ENCODE peak calls at places on chromosomes 5 and 9, in five cellular contexts. J is BJ, P is mammary epithelial cell, C is neural progenitor cell, D is hepatocyte. S is an unnamed sample.
A peak's percentile ranks its signal among the peaks of the same experiment; 100 is the strongest.

GRCh38 chr5:150429410-150429873 is 16.7 kb upstream of the CD74 start:
- DNase-seq in D (no peak), P (no peak), C (no peak), J (no peak), S (no peak)

GRCh38 chr5:143315929-143316328 is 87.6 kb downstream of the NR3C1 start:
- DNase-seq in J (no peak), P (no peak), D (no peak), C (peak; percentile 22), S (no peak)

GRCh38 chr9:128657796-128658195 is 1.1 kb upstream of the DYNC2I2 start:
- DNase-seq in C (no peak), P (no peak), D (no peak), J (no peak), S (no peak)

GRCh38 chr5:45376463-45376862 is 319.7 kb downstream of the HCN1 start:
- DNase-seq in J (no peak), P (no peak), C (no peak), D (no peak), S (no peak)

GRCh38 chr5:120803282-120803681 is 339.2 kb downstream of the PRR16 start:
- DNase-seq in C (no peak), P (peak; percentile 2), J (no peak), D (no peak), S (no peak)

GRCh38 chr5:172533399-172534228 is 79.3 kb upstream of the SH3PXD2B start:
- DNase-seq in D (no peak), C (no peak), J (no peak), P (peak; percentile 60), S (no peak)

GRCh38 chr5:163912023-163912422 is 406.6 kb downstream of the MAT2B start:
- DNase-seq in J (no peak), D (no peak), P (no peak), C (no peak), S (no peak)

GRCh38 chr9:18268381-18268780 is 205.6 kb upstream of the ADAMTSL1 start:
- DNase-seq in D (no peak), C (peak; percentile 12), P (peak; percentile 85), J (no peak), S (no peak)

GRCh38 chr5:17252543-17252942 is 35.1 kb downstream of the BASP1 start:
- DNase-seq in C (no peak), J (no peak), D (no peak), P (peak; percentile 60), S (no peak)

GRCh38 chr5:34460496-34460895 is 195.6 kb upstream of the RAI14 start:
- DNase-seq in C (no peak), D (no peak), P (no peak), J (no peak), S (no peak)

GRCh38 chr5:57939335-57939734 is 456.7 kb upstream of the ACTBL2 start:
- DNase-seq in C (no peak), J (no peak), D (no peak), P (no peak), S (no peak)

GRCh38 chr9:80605129-80605528 is 1033.4 kb downstream of the TLE4 start:
- DNase-seq in P (peak; percentile 22), D (peak; percentile 39), J (no peak), C (peak; percentile 40), S (peak; percentile 1)

GRCh38 chr9:104876587-104876986 is 51.4 kb downstream of the ABCA1 start:
- DNase-seq in J (no peak), C (no peak), D (no peak), P (no peak), S (no peak)

GRCh38 chr5:134526483-134527155 is 1.1 kb downstream of the JADE2 start:
- DNase-seq in C (peak; percentile 79), D (peak; percentile 90), P (no peak), J (no peak), S (peak; percentile 94)

GRCh38 chr5:59422026-59422941 is 471.2 kb downstream of the PDE4D start:
- DNase-seq in J (no peak), D (peak; percentile 42), P (peak; percentile 5), C (no peak), S (no peak)

GRCh38 chr5:61538722-61539501 is 206.9 kb downstream of the ZSWIM6 start:
- DNase-seq in C (no peak), J (no peak), D (no peak), P (peak; percentile 2), S (no peak)

GRCh38 chr9:109315889-109316640 is 4.8 kb downstream of the EPB41L4B start:
- DNase-seq in D (peak; percentile 39), J (no peak), C (peak; percentile 14), P (peak; percentile 98), S (peak; percentile 43)

GRCh38 chr5:31161772-31162171 is 31.7 kb upstream of the CDH6 start:
- DNase-seq in J (no peak), P (no peak), C (peak; percentile 85), D (peak; percentile 53), S (no peak)

GRCh38 chr9:115730396-115730795 is 423.2 kb upstream of the PAPPA start:
- DNase-seq in D (no peak), C (no peak), J (no peak), P (no peak), S (no peak)

GRCh38 chr5:32531885-32532520 is 53.4 kb upstream of the SUB1 start:
- DNase-seq in P (peak; percentile 24), D (peak; percentile 71), J (peak; percentile 17), C (no peak), S (peak; percentile 38)

DNA sequence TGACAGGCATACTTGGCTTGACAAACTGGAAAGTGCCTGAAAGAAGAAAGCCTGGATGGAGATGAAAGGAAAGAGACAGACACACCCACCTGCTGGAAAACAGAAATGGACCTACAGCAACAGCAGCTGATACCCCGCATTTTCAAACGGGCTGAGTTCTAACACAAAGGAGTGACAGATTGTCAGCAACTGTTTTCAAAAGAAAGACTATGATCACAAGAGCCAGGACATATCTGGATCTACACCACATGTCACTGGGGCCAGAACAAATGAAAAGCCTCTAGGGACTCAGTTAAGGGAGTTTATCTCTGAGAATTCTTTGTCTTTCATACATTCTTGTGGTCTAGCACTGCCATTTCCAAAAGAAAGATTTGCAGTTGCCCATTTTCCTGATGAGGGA is 24.1 kb upstream of the FST start:
- DNase-seq in J (no peak), P (no peak), C (no peak), D (no peak), S (no peak)
- H3K4me3 ChIP-seq in J (no peak overlapping the region), P (no peak overlapping the region), C (no peak overlapping the region), D (no peak overlapping the region), S (no peak overlapping the region)

DNA sequence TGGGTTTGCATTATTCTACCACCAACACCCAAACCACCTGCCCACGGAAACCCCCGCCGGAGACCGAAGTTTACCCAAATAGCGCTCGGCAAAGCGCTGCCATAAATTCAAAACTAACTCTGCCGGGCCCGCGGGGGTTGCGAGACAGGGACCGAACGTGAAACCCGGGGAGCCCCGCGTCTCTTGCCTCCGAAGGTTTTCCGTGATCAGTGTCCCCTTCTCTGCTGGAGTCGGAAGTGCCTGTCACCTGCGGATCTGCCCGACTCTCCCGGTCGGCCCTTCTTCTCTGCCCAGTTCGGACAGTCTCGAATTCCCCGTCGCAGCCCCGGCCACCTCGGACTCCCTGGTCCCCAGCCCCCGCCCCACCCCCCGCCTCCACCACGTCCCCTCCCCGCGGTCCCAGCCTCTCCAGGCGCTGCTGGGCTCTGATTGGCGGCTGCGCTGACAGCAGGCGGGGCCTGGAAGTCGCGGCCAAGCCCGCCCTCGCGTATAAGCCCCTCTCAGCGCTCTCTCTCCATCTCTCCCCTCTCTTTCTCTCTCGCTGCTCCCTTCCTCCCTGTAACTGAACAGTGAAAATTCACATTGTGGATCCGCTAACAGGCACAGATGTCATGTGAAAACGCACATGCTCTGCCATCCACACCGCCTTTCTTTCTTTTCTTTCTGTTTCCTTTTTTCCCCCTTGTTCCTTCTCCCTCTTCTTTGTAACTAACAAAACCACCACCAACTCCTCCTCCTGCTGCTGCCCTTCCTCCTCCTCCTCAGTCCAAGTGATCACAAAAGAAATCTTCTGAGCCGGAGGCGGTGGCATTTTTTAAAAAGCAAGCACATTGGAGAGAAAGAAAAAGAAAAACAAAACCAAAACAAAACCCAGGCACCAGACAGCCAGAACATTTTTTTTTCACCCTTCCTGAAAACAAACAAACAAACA is at the start of gene RORB:
- DNase-seq in D (peak; percentile 68), C (peak; percentile 95), J (no peak), P (peak; percentile 53), S (peak; percentile 92)
- H3K27me3 ChIP-seq in D (peaks cover 77% of the 10 kb centered on the region), C (peaks cover 64% of the 10 kb centered on the region), J (peaks cover 27% of the 10 kb centered on the region), P (peaks cover 19% of the 10 kb centered on the region), S (peaks cover 54% of the 10 kb centered on the region)

GRCh38 chr5:68171101-68171558 is 44.4 kb upstream of the PIK3R1 start:
- DNase-seq in J (peak; percentile 2), P (no peak), D (peak; percentile 17), C (peak; percentile 61), S (no peak)
- H3K4me3 ChIP-seq in J (no peak overlapping the region), P (no peak overlapping the region), D (no peak overlapping the region), C (peak overlapping the region; percentile 8), S (no peak overlapping the region)

DNA sequence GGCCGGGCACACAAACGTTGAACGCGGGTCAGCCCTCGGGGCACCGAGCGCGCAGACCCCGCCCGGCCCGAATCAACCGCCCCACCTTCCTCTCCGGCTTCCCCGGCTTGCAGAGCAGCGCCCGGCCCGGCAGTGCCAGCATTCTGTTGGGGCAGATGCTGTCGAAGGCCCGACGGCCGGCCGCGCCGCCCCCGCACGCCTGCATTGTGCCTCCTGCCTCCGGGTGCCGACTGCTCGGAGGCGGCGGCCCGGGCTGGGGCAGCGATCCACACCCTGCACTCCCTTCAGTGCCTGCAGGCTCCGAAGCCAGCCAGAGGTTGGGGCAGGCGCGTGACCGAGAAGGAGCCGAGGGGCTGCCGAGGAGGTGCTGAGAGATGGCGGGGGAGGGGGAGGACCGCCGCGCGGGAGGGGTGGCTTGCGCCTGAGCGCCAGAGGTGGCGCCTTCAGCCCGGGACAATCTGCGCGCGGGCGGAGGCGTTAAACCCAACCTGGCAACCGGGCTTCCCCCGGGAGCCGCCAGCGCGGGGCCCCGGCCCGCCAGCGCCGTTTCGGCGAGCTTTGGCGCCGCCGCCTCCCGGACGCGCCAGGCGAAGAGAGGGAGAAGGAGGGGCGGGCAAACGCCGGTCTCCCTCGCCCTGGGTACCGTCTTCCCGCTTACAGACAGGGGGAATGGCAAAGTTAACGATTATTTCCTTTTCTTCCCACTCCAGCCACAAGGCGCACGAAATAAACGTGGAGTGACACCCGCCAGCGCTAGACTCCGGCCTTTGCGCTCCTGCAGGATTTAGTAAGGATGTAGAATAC is at the start of gene MCIDAS:
- DNase-seq in J (no peak), P (peak; percentile 72), C (peak; percentile 93), D (peak; percentile 76), S (peak; percentile 96)
- H3K27me3 ChIP-seq in J (peaks cover 84% of the 10 kb centered on the region), P (no peaks in the 10 kb centered on the region), C (peaks cover 100% of the 10 kb centered on the region), D (peaks cover 99% of the 10 kb centered on the region), S (peaks cover 99% of the 10 kb centered on the region)

GRCh38 chr9:70135176-70135575 is 91.5 kb downstream of the MAMDC2 start:
- DNase-seq in D (no peak), P (no peak), J (no peak), C (no peak), S (no peak)
- H3K4me3 ChIP-seq in D (no peak overlapping the region), P (no peak overlapping the region), J (no peak overlapping the region), C (no peak overlapping the region), S (no peak overlapping the region)

DNA sequence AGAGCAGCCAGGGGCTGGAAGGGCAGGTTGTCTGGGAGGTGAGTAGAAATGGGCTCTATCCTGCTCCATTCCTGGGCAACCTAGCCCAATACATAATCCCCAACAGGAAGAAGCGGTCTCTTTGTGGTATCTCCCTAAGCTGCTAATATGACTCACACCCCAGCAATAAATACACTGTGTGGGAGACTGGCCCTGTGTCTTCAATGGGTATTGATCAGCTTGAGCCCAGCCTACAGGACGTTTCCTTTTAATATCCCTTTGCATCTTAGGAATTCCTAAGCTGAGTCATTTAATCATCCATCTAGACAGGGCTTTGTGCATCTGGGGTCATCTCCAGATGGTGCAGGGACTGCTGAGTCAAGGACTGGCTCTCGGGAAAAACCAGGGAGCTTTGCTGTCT is 207.0 kb upstream of the PANK3 start:
- DNase-seq in C (no peak), D (no peak), J (no peak), P (no peak), S (no peak)
- H3K27me3 ChIP-seq in C (no peaks in the 10 kb centered on the region), D (no peaks in the 10 kb centered on the region), J (no peaks in the 10 kb centered on the region), P (no peaks in the 10 kb centered on the region), S (no peaks in the 10 kb centered on the region)